ENCODE peak calls at places on chromosomes 1 and 21, in seven cellular contexts. One of them, this sample, is unnamed.

GRCh38 chr1:171389176-171389575 is 75.2 kb downstream of the FMO4 start:
- DNase-seq in stimulated activated CD4-positive, alpha-beta T cell treated with anti-CD3 and anti-CD28 coated beads, Interleukin-2, amount 100 ng/mL, for 24 hours: no peak
- DNase-seq in sigmoid colon: no peak
- DNase-seq in NCI-H345: no peak
- DNase-seq in iPS DF 6.9: no peak
- DNase-seq in T-helper 17 cell: no peak
- DNase-seq in left lung: no peak
- DNase-seq in this sample: no peak

GRCh38 chr1:52365091-52365745 is 787 bp downstream of the CC2D1B start:
- DNase-seq in NCI-H345: no peak
- DNase-seq in iPS DF 6.9: no peak
- DNase-seq in left lung: peak
- DNase-seq in stimulated activated CD4-positive, alpha-beta T cell treated with anti-CD3 and anti-CD28 coated beads, Interleukin-2, amount 100 ng/mL, for 24 hours: peak
- DNase-seq in sigmoid colon: peak
- DNase-seq in T-helper 17 cell: no peak
- DNase-seq in this sample: no peak

GRCh38 chr1:36211841-36212240 is 12.4 kb upstream of the THRAP3 start:
- DNase-seq in T-helper 17 cell: no peak
- DNase-seq in left lung: no peak
- DNase-seq in sigmoid colon: no peak
- DNase-seq in iPS DF 6.9: no peak
- DNase-seq in NCI-H345: no peak
- DNase-seq in stimulated activated CD4-positive, alpha-beta T cell treated with anti-CD3 and anti-CD28 coated beads, Interleukin-2, amount 100 ng/mL, for 24 hours: no peak
- DNase-seq in this sample: no peak

GRCh38 chr1:113871597-113872113 is at the start of gene PTPN22:
- DNase-seq in NCI-H345: no peak
- DNase-seq in left lung: peak
- DNase-seq in stimulated activated CD4-positive, alpha-beta T cell treated with anti-CD3 and anti-CD28 coated beads, Interleukin-2, amount 100 ng/mL, for 24 hours: peak
- DNase-seq in T-helper 17 cell: peak
- DNase-seq in sigmoid colon: no peak
- DNase-seq in iPS DF 6.9: no peak
- DNase-seq in this sample: no peak

GRCh38 chr1:217482356-217483102 is 148.4 kb downstream of the GPATCH2 start:
- DNase-seq in NCI-H345: no peak
- DNase-seq in T-helper 17 cell: no peak
- DNase-seq in stimulated activated CD4-positive, alpha-beta T cell treated with anti-CD3 and anti-CD28 coated beads, Interleukin-2, amount 100 ng/mL, for 24 hours: peak
- DNase-seq in iPS DF 6.9: no peak
- DNase-seq in sigmoid colon: no peak
- DNase-seq in left lung: no peak
- DNase-seq in this sample: no peak

GRCh38 chr21:25133939-25134338 is 473.3 kb downstream of the MRPL39 start:
- DNase-seq in NCI-H345: no peak
- DNase-seq in left lung: no peak
- DNase-seq in iPS DF 6.9: no peak
- DNase-seq in sigmoid colon: no peak
- DNase-seq in T-helper 17 cell: no peak
- DNase-seq in stimulated activated CD4-positive, alpha-beta T cell treated with anti-CD3 and anti-CD28 coated beads, Interleukin-2, amount 100 ng/mL, for 24 hours: no peak
- DNase-seq in this sample: no peak

GRCh38 chr1:81670286-81670685 is 130.4 kb upstream of the ADGRL2 start:
- DNase-seq in iPS DF 6.9: no peak
- DNase-seq in T-helper 17 cell: no peak
- DNase-seq in left lung: peak
- DNase-seq in stimulated activated CD4-positive, alpha-beta T cell treated with anti-CD3 and anti-CD28 coated beads, Interleukin-2, amount 100 ng/mL, for 24 hours: no peak
- DNase-seq in NCI-H345: peak
- DNase-seq in sigmoid colon: peak
- DNase-seq in this sample: no peak

GRCh38 chr1:48741380-48741779 is 35.3 kb downstream of the BEND5 start:
- DNase-seq in T-helper 17 cell: no peak
- DNase-seq in NCI-H345: peak
- DNase-seq in sigmoid colon: no peak
- DNase-seq in left lung: no peak
- DNase-seq in iPS DF 6.9: no peak
- DNase-seq in stimulated activated CD4-positive, alpha-beta T cell treated with anti-CD3 and anti-CD28 coated beads, Interleukin-2, amount 100 ng/mL, for 24 hours: no peak
- DNase-seq in this sample: peak

GRCh38 chr1:210360852-210361477 is 32.3 kb downstream of the HHAT start:
- DNase-seq in T-helper 17 cell: no peak
- DNase-seq in iPS DF 6.9: no peak
- DNase-seq in NCI-H345: peak
- DNase-seq in left lung: no peak
- DNase-seq in stimulated activated CD4-positive, alpha-beta T cell treated with anti-CD3 and anti-CD28 coated beads, Interleukin-2, amount 100 ng/mL, for 24 hours: no peak
- DNase-seq in sigmoid colon: no peak
- DNase-seq in this sample: no peak

GRCh38 chr1:150352883-150353282 is 11.1 kb upstream of the RPRD2 start:
- DNase-seq in left lung: no peak
- DNase-seq in iPS DF 6.9: no peak
- DNase-seq in stimulated activated CD4-positive, alpha-beta T cell treated with anti-CD3 and anti-CD28 coated beads, Interleukin-2, amount 100 ng/mL, for 24 hours: no peak
- DNase-seq in NCI-H345: no peak
- DNase-seq in T-helper 17 cell: no peak
- DNase-seq in sigmoid colon: no peak
- DNase-seq in this sample: no peak

GRCh38 chr1:197976368-197976767 is 59.2 kb downstream of the LHX9 start:
- DNase-seq in sigmoid colon: no peak
- DNase-seq in left lung: no peak
- DNase-seq in iPS DF 6.9: no peak
- DNase-seq in stimulated activated CD4-positive, alpha-beta T cell treated with anti-CD3 and anti-CD28 coated beads, Interleukin-2, amount 100 ng/mL, for 24 hours: no peak
- DNase-seq in NCI-H345: no peak
- DNase-seq in T-helper 17 cell: no peak
- DNase-seq in this sample: no peak

GRCh38 chr21:17769049-17769845 is 49.9 kb downstream of the C21orf91 start:
- DNase-seq in iPS DF 6.9: no peak
- DNase-seq in sigmoid colon: no peak
- DNase-seq in NCI-H345: no peak
- DNase-seq in left lung: no peak
- DNase-seq in T-helper 17 cell: no peak
- DNase-seq in stimulated activated CD4-positive, alpha-beta T cell treated with anti-CD3 and anti-CD28 coated beads, Interleukin-2, amount 100 ng/mL, for 24 hours: no peak
- DNase-seq in this sample: no peak

GRCh38 chr1:50438945-50439344 is 15.7 kb upstream of the DMRTA2 start:
- DNase-seq in left lung: no peak
- DNase-seq in T-helper 17 cell: no peak
- DNase-seq in sigmoid colon: no peak
- DNase-seq in iPS DF 6.9: no peak
- DNase-seq in NCI-H345: no peak
- DNase-seq in stimulated activated CD4-positive, alpha-beta T cell treated with anti-CD3 and anti-CD28 coated beads, Interleukin-2, amount 100 ng/mL, for 24 hours: no peak
- DNase-seq in this sample: no peak

GRCh38 chr21:17542371-17542992 is 29.6 kb downstream of the CXADR start:
- DNase-seq in T-helper 17 cell: no peak
- DNase-seq in stimulated activated CD4-positive, alpha-beta T cell treated with anti-CD3 and anti-CD28 coated beads, Interleukin-2, amount 100 ng/mL, for 24 hours: no peak
- DNase-seq in sigmoid colon: no peak
- DNase-seq in NCI-H345: peak
- DNase-seq in iPS DF 6.9: no peak
- DNase-seq in left lung: no peak
- DNase-seq in this sample: no peak

GRCh38 chr1:210132582-210132981 is 100.0 kb upstream of the SERTAD4 start:
- DNase-seq in T-helper 17 cell: no peak
- DNase-seq in stimulated activated CD4-positive, alpha-beta T cell treated with anti-CD3 and anti-CD28 coated beads, Interleukin-2, amount 100 ng/mL, for 24 hours: no peak
- DNase-seq in left lung: no peak
- DNase-seq in NCI-H345: no peak
- DNase-seq in iPS DF 6.9: peak
- DNase-seq in sigmoid colon: no peak
- DNase-seq in this sample: no peak

GRCh38 chr1:237878406-237878805 is 12.3 kb downstream of the ZP4 start:
- DNase-seq in sigmoid colon: no peak
- DNase-seq in stimulated activated CD4-positive, alpha-beta T cell treated with anti-CD3 and anti-CD28 coated beads, Interleukin-2, amount 100 ng/mL, for 24 hours: no peak
- DNase-seq in left lung: no peak
- DNase-seq in NCI-H345: no peak
- DNase-seq in T-helper 17 cell: no peak
- DNase-seq in iPS DF 6.9: no peak
- DNase-seq in this sample: no peak

GRCh38 chr1:174052621-174053020 is 30.5 kb upstream of the RC3H1 start:
- DNase-seq in T-helper 17 cell: no peak
- DNase-seq in left lung: no peak
- DNase-seq in NCI-H345: no peak
- DNase-seq in sigmoid colon: no peak
- DNase-seq in stimulated activated CD4-positive, alpha-beta T cell treated with anti-CD3 and anti-CD28 coated beads, Interleukin-2, amount 100 ng/mL, for 24 hours: no peak
- DNase-seq in iPS DF 6.9: no peak
- DNase-seq in this sample: no peak

GRCh38 chr1:153344718-153345025 is 4.0 kb downstream of the PGLYRP4 start:
- DNase-seq in stimulated activated CD4-positive, alpha-beta T cell treated with anti-CD3 and anti-CD28 coated beads, Interleukin-2, amount 100 ng/mL, for 24 hours: no peak
- DNase-seq in iPS DF 6.9: no peak
- DNase-seq in sigmoid colon: no peak
- DNase-seq in T-helper 17 cell: no peak
- DNase-seq in NCI-H345: peak
- DNase-seq in left lung: no peak
- DNase-seq in this sample: no peak

GRCh38 chr1:112841825-112842224 is 114.2 kb downstream of the SLC16A1 start:
- DNase-seq in NCI-H345: no peak
- DNase-seq in iPS DF 6.9: no peak
- DNase-seq in sigmoid colon: no peak
- DNase-seq in stimulated activated CD4-positive, alpha-beta T cell treated with anti-CD3 and anti-CD28 coated beads, Interleukin-2, amount 100 ng/mL, for 24 hours: no peak
- DNase-seq in T-helper 17 cell: no peak
- DNase-seq in left lung: no peak
- DNase-seq in this sample: no peak

GRCh38 chr1:172897738-172898137 is 153.0 kb downstream of the TNFSF18 start:
- DNase-seq in NCI-H345: no peak
- DNase-seq in sigmoid colon: no peak
- DNase-seq in left lung: no peak
- DNase-seq in iPS DF 6.9: no peak
- DNase-seq in stimulated activated CD4-positive, alpha-beta T cell treated with anti-CD3 and anti-CD28 coated beads, Interleukin-2, amount 100 ng/mL, for 24 hours: no peak
- DNase-seq in T-helper 17 cell: no peak
- DNase-seq in this sample: no peak

GRCh38 chr1:84505167-84506001 is 802 bp upstream of the SPATA1 start:
- DNase-seq in sigmoid colon: peak
- DNase-seq in iPS DF 6.9: no peak
- DNase-seq in T-helper 17 cell: peak
- DNase-seq in stimulated activated CD4-positive, alpha-beta T cell treated with anti-CD3 and anti-CD28 coated beads, Interleukin-2, amount 100 ng/mL, for 24 hours: no peak
- DNase-seq in NCI-H345: peak
- DNase-seq in left lung: peak
- DNase-seq in this sample: peak

GRCh38 chr1:225567789-225568188 is 85.1 kb downstream of the ENAH start:
- DNase-seq in T-helper 17 cell: no peak
- DNase-seq in stimulated activated CD4-positive, alpha-beta T cell treated with anti-CD3 and anti-CD28 coated beads, Interleukin-2, amount 100 ng/mL, for 24 hours: no peak
- DNase-seq in sigmoid colon: no peak
- DNase-seq in iPS DF 6.9: no peak
- DNase-seq in left lung: no peak
- DNase-seq in NCI-H345: no peak
- DNase-seq in this sample: no peak

GRCh38 chr1:234212764-234213406 is 160.4 kb upstream of the COA6 start:
- DNase-seq in left lung: no peak
- DNase-seq in sigmoid colon: no peak
- DNase-seq in NCI-H345: peak
- DNase-seq in stimulated activated CD4-positive, alpha-beta T cell treated with anti-CD3 and anti-CD28 coated beads, Interleukin-2, amount 100 ng/mL, for 24 hours: peak
- DNase-seq in iPS DF 6.9: peak
- DNase-seq in T-helper 17 cell: no peak
- DNase-seq in this sample: peak

GRCh38 chr21:25885405-25885804 is 150.6 kb downstream of the GABPA start:
- DNase-seq in NCI-H345: no peak
- DNase-seq in sigmoid colon: no peak
- DNase-seq in left lung: no peak
- DNase-seq in stimulated activated CD4-positive, alpha-beta T cell treated with anti-CD3 and anti-CD28 coated beads, Interleukin-2, amount 100 ng/mL, for 24 hours: no peak
- DNase-seq in iPS DF 6.9: no peak
- DNase-seq in T-helper 17 cell: no peak
- DNase-seq in this sample: no peak

GRCh38 chr1:155093938-155094621 is 15.4 kb downstream of the EFNA3 start:
- DNase-seq in T-helper 17 cell: no peak
- DNase-seq in sigmoid colon: peak
- DNase-seq in stimulated activated CD4-positive, alpha-beta T cell treated with anti-CD3 and anti-CD28 coated beads, Interleukin-2, amount 100 ng/mL, for 24 hours: no peak
- DNase-seq in NCI-H345: peak
- DNase-seq in iPS DF 6.9: no peak
- DNase-seq in left lung: no peak
- DNase-seq in this sample: peak

GRCh38 chr21:35476616-35477395 is 427.7 kb upstream of the RUNX1 start:
- DNase-seq in stimulated activated CD4-positive, alpha-beta T cell treated with anti-CD3 and anti-CD28 coated beads, Interleukin-2, amount 100 ng/mL, for 24 hours: no peak
- DNase-seq in sigmoid colon: no peak
- DNase-seq in iPS DF 6.9: no peak
- DNase-seq in NCI-H345: no peak
- DNase-seq in T-helper 17 cell: no peak
- DNase-seq in left lung: no peak
- DNase-seq in this sample: no peak

GRCh38 chr1:243926803-243927245 is 76.8 kb upstream of the AKT3 start:
- DNase-seq in T-helper 17 cell: no peak
- DNase-seq in iPS DF 6.9: no peak
- DNase-seq in sigmoid colon: no peak
- DNase-seq in left lung: no peak
- DNase-seq in stimulated activated CD4-positive, alpha-beta T cell treated with anti-CD3 and anti-CD28 coated beads, Interleukin-2, amount 100 ng/mL, for 24 hours: no peak
- DNase-seq in NCI-H345: no peak
- DNase-seq in this sample: no peak

GRCh38 chr1:103267271-103267670 is 158.9 kb upstream of the COL11A1 start:
- DNase-seq in sigmoid colon: no peak
- DNase-seq in iPS DF 6.9: no peak
- DNase-seq in NCI-H345: no peak
- DNase-seq in T-helper 17 cell: no peak
- DNase-seq in stimulated activated CD4-positive, alpha-beta T cell treated with anti-CD3 and anti-CD28 coated beads, Interleukin-2, amount 100 ng/mL, for 24 hours: no peak
- DNase-seq in left lung: no peak
- DNase-seq in this sample: no peak